ENCODE peak calls at places on chromosome 3, in seven cellular contexts. G is transverse colon, D is sigmoid colon, Q is H54, S is ovary, H is uterus, A is IMR-90. M is an unnamed sample.

GRCh38 chr3:65914740-65915366 is 123.9 kb downstream of the MAGI1 start:
- DNase-seq in G (no peak), D (no peak), Q (no peak), S (no peak), H (no peak), A (no peak), M (no peak)

GRCh38 chr3:132210476-132211346 is 106.5 kb upstream of the ACP3 start:
- DNase-seq in G (peak; percentile 64), D (no peak), Q (no peak), S (no peak), H (no peak), A (no peak), M (peak; percentile 19)

GRCh38 chr3:188434594-188434993 is 280.6 kb downstream of the LPP start:
- DNase-seq in G (no peak), D (no peak), Q (no peak), S (no peak), H (no peak), A (peak; percentile 35), M (no peak)

GRCh38 chr3:58272891-58273290 is 33.2 kb upstream of the RPP14 start:
- DNase-seq in G (no peak), D (no peak), Q (no peak), S (no peak), H (no peak), A (peak; percentile 42), M (no peak)

GRCh38 chr3:151925876-151926275 is 52.4 kb downstream of the SUCNR1 start:
- DNase-seq in G (no peak), D (no peak), Q (peak; percentile 63), S (no peak), H (no peak), A (peak; percentile 83), M (peak; percentile 32)

GRCh38 chr3:122132949-122133540 is 50.4 kb upstream of the CASR start:
- DNase-seq in G (no peak), D (no peak), Q (no peak), S (no peak), H (no peak), A (no peak), M (no peak)

GRCh38 chr3:148646126-148646660 is 51.5 kb upstream of the AGTR1 start:
- DNase-seq in G (no peak), D (no peak), Q (no peak), S (no peak), H (no peak), A (peak; percentile 25), M (no peak)

GRCh38 chr3:64184621-64185020 is 40.6 kb downstream of the PRICKLE2 start:
- DNase-seq in G (no peak), D (no peak), Q (no peak), S (no peak), H (no peak), A (peak; percentile 71), M (no peak)

GRCh38 chr3:162134571-162134970 is 638.0 kb downstream of the OTOL1 start:
- DNase-seq in G (no peak), D (no peak), Q (no peak), S (no peak), H (no peak), A (no peak), M (no peak)

GRCh38 chr3:172099495-172099808 is 60.1 kb downstream of the FNDC3B start:
- DNase-seq in G (no peak), D (no peak), Q (no peak), S (no peak), H (no peak), A (no peak), M (no peak)

GRCh38 chr3:102037209-102037608 is 187.9 kb downstream of the NFKBIZ start:
- DNase-seq in G (no peak), D (no peak), Q (no peak), S (no peak), H (no peak), A (peak; percentile 18), M (no peak)

GRCh38 chr3:87167634-87168456 is 59.3 kb upstream of the CHMP2B start:
- DNase-seq in G (no peak), D (no peak), Q (no peak), S (no peak), H (no peak), A (peak; percentile 20), M (peak; percentile 2)

GRCh38 chr3:51391566-51392300 is 648 bp downstream of the RBM15B start:
- DNase-seq in G (peak; percentile 31), D (no peak), Q (no peak), S (no peak), H (no peak), A (peak; percentile 28), M (no peak)

GRCh38 chr3:67593761-67594234 is 60.6 kb downstream of the SUCLG2 start:
- DNase-seq in G (no peak), D (no peak), Q (no peak), S (no peak), H (no peak), A (peak; percentile 11), M (peak; percentile 4)

GRCh38 chr3:45198264-45199260 is 27.5 kb downstream of the TMEM158 start:
- DNase-seq in G (no peak), D (no peak), Q (no peak), S (no peak), H (no peak), A (peak; percentile 41), M (no peak)

GRCh38 chr3:183774631-183775030 is 50.7 kb downstream of the MAP6D1 start:
- DNase-seq in G (no peak), D (no peak), Q (no peak), S (no peak), H (no peak), A (peak; percentile 81), M (no peak)

GRCh38 chr3:174495928-174496327 is 363.2 kb upstream of the NAALADL2 start:
- DNase-seq in G (no peak), D (no peak), Q (no peak), S (peak; percentile 21), H (no peak), A (peak; percentile 17), M (no peak)

GRCh38 chr3:36840453-36840921 is 76.1 kb upstream of the DCLK3 start:
- DNase-seq in G (no peak), D (no peak), Q (no peak), S (no peak), H (no peak), A (no peak), M (no peak)

GRCh38 chr3:195250473-195251251 is 20.3 kb downstream of the XXYLT1 start:
- DNase-seq in G (no peak), D (peak; percentile 83), Q (no peak), S (peak; percentile 35), H (peak; percentile 68), A (no peak), M (no peak)

GRCh38 chr3:41961061-41961749 is 698 bp downstream of the ULK4 start:
- DNase-seq in G (peak; percentile 40), D (peak; percentile 78), Q (peak; percentile 28), S (peak; percentile 43), H (peak; percentile 28), A (peak; percentile 61), M (peak; percentile 7)

GRCh38 chr3:12979151-12979946 is 93.9 kb downstream of the IQSEC1 start:
- DNase-seq in G (no peak), D (no peak), Q (no peak), S (no peak), H (no peak), A (no peak), M (no peak)
- TF ChIP-seq POLR2A in G (no peak), D (no peak), Q (no peak), S (no peak), H (no peak), A (no peak), M (no peak)

GRCh38 chr3:16514799-16515353 is 1.4 kb upstream of the RFTN1 start:
- DNase-seq in G (no peak), D (no peak), Q (no peak), S (no peak), H (no peak), A (no peak), M (no peak)
- TF ChIP-seq POLR2A in G (no peak), D (no peak), Q (no peak), S (no peak), H (no peak), A (no peak), M (no peak)

DNA sequence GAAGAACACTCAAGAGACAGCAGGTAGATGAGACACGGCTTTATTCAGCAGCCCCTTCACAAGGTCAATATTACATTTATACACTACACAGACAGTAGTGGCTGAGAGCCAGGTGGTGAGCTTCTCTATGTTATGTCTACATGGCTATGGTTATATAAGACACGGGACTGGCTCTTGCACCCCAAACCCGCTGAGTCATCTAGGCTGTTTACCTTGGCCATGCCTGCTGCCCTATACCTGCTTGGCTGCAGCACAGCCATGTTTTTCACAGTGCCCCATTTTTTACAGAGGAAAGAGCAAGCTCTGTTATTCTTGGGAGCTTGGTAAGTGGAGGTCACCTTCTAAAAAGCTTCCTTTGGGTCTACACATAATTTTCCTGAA is 231.6 kb downstream of the IGSF11 start:
- DNase-seq in G (no peak), D (no peak), Q (no peak), S (no peak), H (no peak), A (no peak), M (no peak)
- TF ChIP-seq POLR2A in G (no peak), D (no peak), Q (no peak), S (no peak), H (no peak), A (no peak), M (no peak)

GRCh38 chr3:97970929-97971460 is 1.2 kb downstream of the RIOX2 start:
- DNase-seq in G (no peak), D (no peak), Q (no peak), S (no peak), H (no peak), A (no peak), M (no peak)

GRCh38 chr3:97970131-97970530 is 2.1 kb downstream of the RIOX2 start:
- DNase-seq in G (no peak), D (no peak), Q (no peak), S (no peak), H (no peak), A (no peak), M (no peak)

GRCh38 chr3:97972976-97973375 is 745 bp upstream of the RIOX2 start:
- DNase-seq in G (no peak), D (no peak), Q (no peak), S (no peak), H (no peak), A (no peak), M (no peak)

GRCh38 chr3:97969541-97969940 is 2.7 kb downstream of the RIOX2 start:
- DNase-seq in G (no peak), D (no peak), Q (no peak), S (no peak), H (no peak), A (no peak), M (no peak)

DNA sequence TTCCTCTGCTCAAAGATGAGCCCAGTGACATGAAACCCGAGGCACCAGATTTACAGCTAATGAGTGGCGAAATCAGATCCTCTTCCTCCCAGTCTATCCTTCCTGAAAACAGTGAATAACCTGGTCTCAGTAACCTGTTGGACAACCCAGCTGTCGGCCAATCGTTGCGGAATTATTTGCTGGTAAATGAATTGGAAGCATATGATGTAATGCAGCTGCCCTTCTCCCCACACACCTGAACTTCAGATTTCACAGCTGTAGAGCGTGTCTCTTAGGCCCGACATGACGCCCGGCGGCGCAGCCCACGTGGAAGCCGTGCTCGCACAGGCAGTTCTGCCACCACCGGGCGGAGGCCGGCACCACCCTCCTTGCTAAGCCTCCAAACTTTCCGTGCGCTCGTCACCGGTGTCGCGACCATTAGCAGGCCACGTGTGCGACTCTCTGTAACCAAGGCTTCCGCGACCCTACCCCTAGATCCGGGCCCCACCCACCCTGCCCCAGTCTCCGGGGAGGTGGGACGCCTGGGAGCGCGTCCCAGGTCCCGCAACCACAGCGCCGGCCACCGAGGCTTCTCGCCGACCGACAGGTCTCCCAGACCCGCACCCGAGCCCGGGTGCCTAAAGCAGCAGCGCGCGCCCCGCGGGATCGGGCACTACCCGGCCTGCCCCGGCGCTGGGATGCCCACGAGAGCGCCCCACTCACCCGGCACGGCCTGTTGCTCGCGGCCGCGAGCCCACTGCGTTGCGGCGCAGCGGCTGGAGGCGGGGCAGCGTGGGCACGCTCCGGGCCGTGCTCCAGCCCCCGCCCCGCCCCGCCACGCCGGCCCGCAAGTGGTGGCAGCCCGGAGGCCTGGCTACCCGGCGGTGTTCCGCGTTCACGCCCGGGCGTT is at the start of gene RIOX2:
- DNase-seq in G (peak; percentile 84), D (peak; percentile 85), Q (peak; percentile 73), S (peak; percentile 72), H (peak; percentile 60), A (peak; percentile 62), M (peak; percentile 64)
- TF ChIP-seq POLR2A in G (no peak), D (no peak), Q (peak; percentile 91), S (peak; percentile 30), H (no peak), A (no peak), M (peak; percentile 89)